ENCODE peak calls at places on chromosome 2, in seven cellular contexts. W, Y, Q, C, F, L and E are unnamed samples.

GRCh38 chr2:181203412-181203811 is 223.0 kb downstream of the UBE2E3 start:
- DNase-seq in W (no peak), Y (peak), Q (no peak), C (peak), F (no peak), L (no peak), E (no peak)

GRCh38 chr2:115118306-115118705 is 675.9 kb downstream of the DPP10 start:
- DNase-seq in W (no peak), Y (no peak), Q (no peak), C (no peak), F (no peak), L (no peak), E (no peak)

GRCh38 chr2:157747695-157748370 is 119.2 kb upstream of the ACVR1C start:
- DNase-seq in W (no peak), Y (no peak), Q (no peak), C (peak), F (peak), L (peak), E (no peak)

GRCh38 chr2:216661639-216662375 is 28.6 kb downstream of the IGFBP2 start:
- DNase-seq in W (no peak), Y (no peak), Q (no peak), C (no peak), F (peak), L (no peak), E (no peak)

GRCh38 chr2:207876834-207877535 is 107.3 kb upstream of the FZD5 start:
- DNase-seq in W (no peak), Y (no peak), Q (no peak), C (no peak), F (no peak), L (no peak), E (no peak)

GRCh38 chr2:1294882-1295281 is 118.4 kb upstream of the TPO start:
- DNase-seq in W (no peak), Y (no peak), Q (no peak), C (no peak), F (no peak), L (no peak), E (no peak)

GRCh38 chr2:234873828-234874173 is 78.0 kb upstream of the SH3BP4 start:
- DNase-seq in W (peak), Y (no peak), Q (no peak), C (no peak), F (no peak), L (no peak), E (no peak)

GRCh38 chr2:170176212-170176611 is 1.7 kb upstream of the MYO3B start:
- DNase-seq in W (no peak), Y (no peak), Q (no peak), C (no peak), F (peak), L (no peak), E (no peak)

GRCh38 chr2:197158138-197158537 is 152.4 kb downstream of the ANKRD44 start:
- DNase-seq in W (no peak), Y (no peak), Q (no peak), C (no peak), F (no peak), L (no peak), E (no peak)

GRCh38 chr2:120715356-120715755 is 20.3 kb upstream of the GLI2 start:
- DNase-seq in W (no peak), Y (no peak), Q (no peak), C (no peak), F (no peak), L (no peak), E (no peak)

DNA sequence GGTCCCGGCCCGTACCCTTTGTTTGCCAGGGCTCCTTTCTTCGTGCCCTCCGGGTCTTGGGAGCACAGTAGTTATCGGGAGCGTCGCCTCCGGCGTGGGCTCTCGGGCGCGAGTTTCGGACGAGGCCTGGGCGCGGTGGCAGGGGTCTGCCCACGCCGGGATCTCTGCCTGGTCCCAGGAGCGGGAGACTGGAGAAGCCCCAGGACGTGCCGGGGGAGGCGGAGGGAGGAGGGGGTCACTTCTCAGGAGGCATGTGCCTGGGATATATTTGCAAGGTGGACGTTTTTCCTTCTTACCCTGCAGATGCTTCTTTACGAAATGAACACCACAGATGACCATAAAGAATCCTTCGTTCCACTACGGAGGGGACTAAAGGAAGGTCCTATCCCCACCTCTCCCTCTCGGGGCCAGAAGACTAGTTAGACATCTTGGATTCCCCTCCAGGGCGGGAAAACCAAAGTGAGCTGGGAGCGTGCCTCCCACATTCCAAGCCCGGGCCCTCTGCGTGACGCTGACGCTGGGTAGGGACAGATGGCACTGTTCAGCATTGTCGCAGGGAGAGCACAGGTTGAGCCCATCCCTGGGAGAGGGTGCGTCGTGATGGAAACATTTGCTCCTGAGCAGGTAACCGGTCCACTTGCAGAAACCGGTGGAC is 483 bp upstream of the FHL2 start:
- DNase-seq in W (no peak), Y (no peak), Q (peak), C (no peak), F (no peak), L (no peak), E (no peak)
- TF ChIP-seq CTCF in W (no peak), Y (peak), Q (no peak), C (no peak), F (no peak), L (no peak), E (no peak)

DNA sequence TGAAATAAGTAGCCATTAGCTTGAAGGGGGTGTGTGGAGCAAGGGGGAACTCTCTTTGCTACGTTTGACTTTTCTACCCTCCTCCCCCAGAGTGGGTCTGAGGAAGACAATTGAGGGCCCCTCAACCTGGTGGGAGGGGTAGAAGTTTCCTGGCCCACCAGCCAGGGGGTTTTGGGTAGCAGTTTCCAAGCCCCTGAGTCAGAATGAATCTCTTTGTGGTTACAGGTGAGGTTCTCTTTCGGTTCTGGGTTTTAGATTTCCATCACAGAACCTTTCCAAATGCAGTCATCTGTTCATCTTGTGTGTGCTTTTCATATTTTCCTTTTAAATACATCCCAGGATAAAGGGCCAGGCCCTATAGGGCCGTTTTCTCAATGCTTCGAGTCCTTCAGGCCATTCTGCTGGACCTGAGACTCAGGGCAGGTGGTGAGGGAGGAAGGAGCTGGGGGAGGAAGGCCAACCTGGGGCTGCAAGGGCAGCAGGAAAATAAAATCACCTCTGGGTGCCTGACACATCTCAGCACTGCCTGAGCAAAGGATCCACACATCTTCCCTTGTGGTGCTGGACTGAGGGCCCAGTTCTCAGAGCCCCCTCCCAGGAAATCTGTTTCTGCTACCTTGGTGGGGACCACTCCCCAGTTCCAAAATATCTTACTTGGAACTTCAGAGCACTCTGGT is 4.7 kb downstream of the LBH start:
- DNase-seq in W (no peak), Y (no peak), Q (no peak), C (no peak), F (no peak), L (no peak), E (no peak)
- H3K4me3 ChIP-seq in W (no peak), Y (peak), Q (no peak), C (no peak), F (no peak), L (peak), E (peak)

GRCh38 chr2:27370026-27370815 is at the start of the genes EIF2B4 and SNX17:
- DNase-seq in W (peak), Y (peak), Q (peak), C (peak), F (peak), L (peak), E (peak)
- TF ChIP-seq CTCF in W (peak), Y (peak), Q (peak), C (peak), F (peak), L (peak), E (peak)

GRCh38 chr2:40451926-40452605 is at the start of gene SLC8A1:
- DNase-seq in W (no peak), Y (peak), Q (no peak), C (peak), F (peak), L (no peak), E (no peak)
- H3K4me3 ChIP-seq in W (peak), Y (peak), Q (peak), C (peak), F (peak), L (peak), E (peak)

GRCh38 chr2:218607436-218608115 is at the start of gene PLCD4:
- DNase-seq in W (peak), Y (no peak), Q (no peak), C (peak), F (peak), L (peak), E (peak)
- TF ChIP-seq CTCF in W (no peak), Y (no peak), Q (no peak), C (peak), F (peak), L (peak), E (no peak)

GRCh38 chr2:176078440-176079284 is 5.1 kb downstream of the EVX2 start:
- DNase-seq in W (no peak), Y (no peak), Q (no peak), C (no peak), F (no peak), L (no peak), E (no peak)
- H3K4me3 ChIP-seq in W (no peak), Y (peak), Q (no peak), C (no peak), F (no peak), L (no peak), E (no peak)

GRCh38 chr2:10188729-10189305 is 66.3 kb downstream of the RRM2 start:
- DNase-seq in W (no peak), Y (no peak), Q (no peak), C (no peak), F (peak), L (no peak), E (no peak)

GRCh38 chr2:10186868-10187535 is 64.5 kb downstream of the RRM2 start:
- DNase-seq in W (no peak), Y (no peak), Q (no peak), C (no peak), F (peak), L (no peak), E (no peak)

GRCh38 chr2:10190255-10190654 is 67.7 kb downstream of the RRM2 start:
- DNase-seq in W (no peak), Y (no peak), Q (no peak), C (no peak), F (no peak), L (no peak), E (no peak)

GRCh38 chr2:10187661-10188060 is 65.1 kb downstream of the RRM2 start:
- DNase-seq in W (no peak), Y (no peak), Q (no peak), C (no peak), F (no peak), L (no peak), E (no peak)

GRCh38 chr2:10188211-10188610 is 65.7 kb downstream of the RRM2 start:
- DNase-seq in W (no peak), Y (peak), Q (no peak), C (peak), F (peak), L (no peak), E (no peak)
- TF ChIP-seq CTCF in W (no peak), Y (peak), Q (no peak), C (peak), F (peak), L (no peak), E (no peak)